ENCODE peak calls at places on chromosomes 16 and 17, in seven cellular contexts. T is CD8-positive, alpha-beta memory T cell; Z is GM04503; C is dorsolateral prefrontal cortex; M is kidney epithelial cell; U is activated T-cell treated with anti-CD3 and anti-CD28 coated beads, Interleukin-2, amount 50 U/mL, for 72 hours; B is stimulated activated CD4-positive, alpha-beta T cell treated with anti-CD3 and anti-CD28 coated beads, Interleukin-15, amount 100 ng/mL, for 48 hours. Q is an unnamed sample.
A peak's percentile ranks its signal among the peaks of the same experiment; 100 is the strongest.

GRCh38 chr16:86464044-86464443 is 46.3 kb upstream of the FOXF1 start:
- DNase-seq in T (no peak), Z (no peak), C (no peak), M (no peak), U (no peak), B (no peak), Q (no peak)

GRCh38 chr17:77501751-77502625 is 361.2 kb downstream of the SEC14L1 start:
- DNase-seq in T (no peak), Z (no peak), C (peak; percentile 27), M (no peak), U (no peak), B (no peak), Q (no peak)

GRCh38 chr17:27504188-27504995 is 48.1 kb downstream of the KSR1 start:
- DNase-seq in T (no peak), Z (no peak), C (no peak), M (no peak), U (no peak), B (no peak), Q (no peak)

GRCh38 chr17:51630101-51630671 is 369.8 kb downstream of the UTP18 start:
- DNase-seq in T (no peak), Z (no peak), C (no peak), M (no peak), U (no peak), B (no peak), Q (no peak)

GRCh38 chr16:57976331-57976796 is 5.4 kb upstream of the CNGB1 start:
- DNase-seq in T (no peak), Z (no peak), C (peak; percentile 64), M (no peak), U (no peak), B (no peak), Q (no peak)

GRCh38 chr17:29582254-29582765 is 7.1 kb downstream of the GIT1 start:
- DNase-seq in T (no peak), Z (no peak), C (no peak), M (no peak), U (no peak), B (no peak), Q (no peak)

GRCh38 chr17:48543854-48544355 is 1.0 kb downstream of the HOXB2 start:
- DNase-seq in T (no peak), Z (no peak), C (no peak), M (no peak), U (peak; percentile 61), B (no peak), Q (no peak)

GRCh38 chr16:47787695-47788094 is 326.6 kb downstream of the PHKB start:
- DNase-seq in T (no peak), Z (no peak), C (no peak), M (no peak), U (no peak), B (no peak), Q (peak; percentile 32)

GRCh38 chr16:20300312-20301097 is 26.8 kb downstream of the GP2 start:
- DNase-seq in T (no peak), Z (no peak), C (peak; percentile 56), M (no peak), U (peak; percentile 31), B (peak; percentile 10), Q (peak; percentile 70)

GRCh38 chr17:4938670-4939553 is 934 bp downstream of the SLC25A11 start:
- DNase-seq in T (no peak), Z (no peak), C (no peak), M (no peak), U (no peak), B (no peak), Q (no peak)

GRCh38 chr17:67578058-67578457 is 139.7 kb upstream of the NOL11 start:
- DNase-seq in T (no peak), Z (no peak), C (no peak), M (no peak), U (no peak), B (no peak), Q (no peak)

GRCh38 chr17:8029121-8029520 is 9.7 kb upstream of the ALOX15B start:
- DNase-seq in T (no peak), Z (no peak), C (no peak), M (no peak), U (no peak), B (no peak), Q (no peak)

GRCh38 chr16:29820271-29820701 is at the start of gene MVP:
- DNase-seq in T (no peak), Z (no peak), C (peak; percentile 73), M (no peak), U (peak; percentile 61), B (no peak), Q (peak; percentile 58)

GRCh38 chr16:10405386-10405939 is 19.6 kb downstream of the ATF7IP2 start:
- DNase-seq in T (no peak), Z (no peak), C (no peak), M (no peak), U (no peak), B (no peak), Q (no peak)

GRCh38 chr17:60170835-60171752 is 21.3 kb downstream of the CA4 start:
- DNase-seq in T (no peak), Z (no peak), C (peak; percentile 67), M (no peak), U (no peak), B (no peak), Q (no peak)